ENCODE peak calls at places on chromosomes 1 and 21, in four cellular contexts. T is HT1080; P is stimulated activated CD8-positive, alpha-beta memory T cell treated with anti-CD3 and anti-CD28 coated beads, Interleukin-4, amount 100 ng/mL, for 1 hour; J is ACHN. L is an unnamed sample.

GRCh38 chr1:225817611-225818061 is 7.7 kb downstream of the EPHX1 start:
- DNase-seq in P (no peak), J (peak), T (peak), L (peak)

GRCh38 chr1:7299329-7299799 is 471.7 kb upstream of the VAMP3 start:
- DNase-seq in P (no peak), T (peak), J (peak), L (peak)

GRCh38 chr1:201619513-201619912 is 80.6 kb downstream of the NAV1 start:
- DNase-seq in J (peak), T (peak), P (no peak), L (no peak)

GRCh38 chr1:248853023-248853422 is 5.9 kb downstream of the ZNF692 start:
- DNase-seq in J (no peak), T (no peak), P (no peak), L (no peak)

GRCh38 chr1:201511925-201512539 is 5.1 kb upstream of the CSRP1 start:
- DNase-seq in T (no peak), J (no peak), P (no peak), L (peak)

GRCh38 chr1:220797044-220797443 is 10.3 kb downstream of the MTARC1 start:
- DNase-seq in P (no peak), T (no peak), J (no peak), L (no peak)

GRCh38 chr1:164479242-164479641 is 79.7 kb upstream of the PBX1 start:
- DNase-seq in J (no peak), P (no peak), T (no peak), L (no peak)

GRCh38 chr21:27827972-27828371 is 861.1 kb upstream of the ADAMTS5 start:
- DNase-seq in J (no peak), T (no peak), P (no peak), L (no peak)

GRCh38 chr1:115373305-115373704 is 35.3 kb upstream of the NGF start:
- DNase-seq in P (no peak), J (peak), T (peak), L (no peak)